ENCODE peak calls at places on chromosomes 1 and 21, in eight cellular contexts. One of them, this sample, is unnamed.

GRCh38 chr1:211734791-211735190 is 59.4 kb upstream of the NEK2 start:
- DNase-seq in activated naive CD4-positive, alpha-beta T cell treated with anti-CD3 and anti-CD28 coated beads, Interleukin-2, amount 50 U/mL, for 16 hours: no peak
- DNase-seq in NCI-H69: peak
- DNase-seq in NCI-H446 treated with DMSO at 0.1 percent for 48 hours: peak
- DNase-seq in germinal center: no peak
- DNase-seq in AG09309: no peak
- DNase-seq in naive thymus-derived CD8-positive, alpha-beta T cell: no peak
- DNase-seq in LHCN-M2: no peak
- DNase-seq in this sample: no peak

GRCh38 chr1:227323164-227323955 is 5.1 kb upstream of the CDC42BPA start:
- DNase-seq in activated naive CD4-positive, alpha-beta T cell treated with anti-CD3 and anti-CD28 coated beads, Interleukin-2, amount 50 U/mL, for 16 hours: no peak
- DNase-seq in NCI-H69: no peak
- DNase-seq in NCI-H446 treated with DMSO at 0.1 percent for 48 hours: no peak
- DNase-seq in germinal center: no peak
- DNase-seq in AG09309: no peak
- DNase-seq in naive thymus-derived CD8-positive, alpha-beta T cell: no peak
- DNase-seq in LHCN-M2: no peak
- DNase-seq in this sample: no peak

GRCh38 chr1:50279622-50280320 is 143.5 kb downstream of the DMRTA2 start:
- DNase-seq in activated naive CD4-positive, alpha-beta T cell treated with anti-CD3 and anti-CD28 coated beads, Interleukin-2, amount 50 U/mL, for 16 hours: no peak
- DNase-seq in NCI-H69: peak
- DNase-seq in NCI-H446 treated with DMSO at 0.1 percent for 48 hours: no peak
- DNase-seq in germinal center: no peak
- DNase-seq in AG09309: no peak
- DNase-seq in naive thymus-derived CD8-positive, alpha-beta T cell: no peak
- DNase-seq in LHCN-M2: no peak
- DNase-seq in this sample: no peak

GRCh38 chr1:205809942-205810345 is 3.1 kb downstream of the SLC41A1 start:
- DNase-seq in activated naive CD4-positive, alpha-beta T cell treated with anti-CD3 and anti-CD28 coated beads, Interleukin-2, amount 50 U/mL, for 16 hours: no peak
- DNase-seq in NCI-H69: no peak
- DNase-seq in NCI-H446 treated with DMSO at 0.1 percent for 48 hours: no peak
- DNase-seq in germinal center: no peak
- DNase-seq in AG09309: no peak
- DNase-seq in naive thymus-derived CD8-positive, alpha-beta T cell: no peak
- DNase-seq in LHCN-M2: no peak
- DNase-seq in this sample: peak

GRCh38 chr1:61754545-61754944 is 12.3 kb downstream of the PATJ start:
- DNase-seq in activated naive CD4-positive, alpha-beta T cell treated with anti-CD3 and anti-CD28 coated beads, Interleukin-2, amount 50 U/mL, for 16 hours: no peak
- DNase-seq in NCI-H69: peak
- DNase-seq in NCI-H446 treated with DMSO at 0.1 percent for 48 hours: no peak
- DNase-seq in germinal center: no peak
- DNase-seq in AG09309: no peak
- DNase-seq in naive thymus-derived CD8-positive, alpha-beta T cell: no peak
- DNase-seq in LHCN-M2: no peak
- DNase-seq in this sample: no peak

GRCh38 chr1:209051598-209051997 is 531.9 kb upstream of the CAMK1G start:
- DNase-seq in activated naive CD4-positive, alpha-beta T cell treated with anti-CD3 and anti-CD28 coated beads, Interleukin-2, amount 50 U/mL, for 16 hours: no peak
- DNase-seq in NCI-H69: no peak
- DNase-seq in NCI-H446 treated with DMSO at 0.1 percent for 48 hours: no peak
- DNase-seq in germinal center: no peak
- DNase-seq in AG09309: no peak
- DNase-seq in naive thymus-derived CD8-positive, alpha-beta T cell: no peak
- DNase-seq in LHCN-M2: no peak
- DNase-seq in this sample: no peak

GRCh38 chr1:64522740-64523139 is 52.8 kb downstream of the CACHD1 start:
- DNase-seq in activated naive CD4-positive, alpha-beta T cell treated with anti-CD3 and anti-CD28 coated beads, Interleukin-2, amount 50 U/mL, for 16 hours: no peak
- DNase-seq in NCI-H69: no peak
- DNase-seq in NCI-H446 treated with DMSO at 0.1 percent for 48 hours: no peak
- DNase-seq in germinal center: no peak
- DNase-seq in AG09309: no peak
- DNase-seq in naive thymus-derived CD8-positive, alpha-beta T cell: no peak
- DNase-seq in LHCN-M2: no peak
- DNase-seq in this sample: no peak

GRCh38 chr1:88509369-88509768 is 174.7 kb upstream of the PKN2 start:
- DNase-seq in activated naive CD4-positive, alpha-beta T cell treated with anti-CD3 and anti-CD28 coated beads, Interleukin-2, amount 50 U/mL, for 16 hours: no peak
- DNase-seq in NCI-H69: no peak
- DNase-seq in NCI-H446 treated with DMSO at 0.1 percent for 48 hours: no peak
- DNase-seq in germinal center: no peak
- DNase-seq in AG09309: no peak
- DNase-seq in naive thymus-derived CD8-positive, alpha-beta T cell: no peak
- DNase-seq in LHCN-M2: no peak
- DNase-seq in this sample: no peak

GRCh38 chr21:35840197-35840799 is 220.0 kb downstream of the SETD4 start:
- DNase-seq in activated naive CD4-positive, alpha-beta T cell treated with anti-CD3 and anti-CD28 coated beads, Interleukin-2, amount 50 U/mL, for 16 hours: peak
- DNase-seq in NCI-H69: peak
- DNase-seq in NCI-H446 treated with DMSO at 0.1 percent for 48 hours: peak
- DNase-seq in germinal center: peak
- DNase-seq in AG09309: peak
- DNase-seq in naive thymus-derived CD8-positive, alpha-beta T cell: peak
- DNase-seq in LHCN-M2: peak
- DNase-seq in this sample: no peak

GRCh38 chr1:71916894-71917293 is 365.4 kb downstream of the NEGR1 start:
- DNase-seq in activated naive CD4-positive, alpha-beta T cell treated with anti-CD3 and anti-CD28 coated beads, Interleukin-2, amount 50 U/mL, for 16 hours: no peak
- DNase-seq in NCI-H69: no peak
- DNase-seq in NCI-H446 treated with DMSO at 0.1 percent for 48 hours: no peak
- DNase-seq in germinal center: no peak
- DNase-seq in AG09309: no peak
- DNase-seq in naive thymus-derived CD8-positive, alpha-beta T cell: no peak
- DNase-seq in LHCN-M2: peak
- DNase-seq in this sample: no peak

GRCh38 chr1:237281481-237281880 is 239.5 kb downstream of the RYR2 start:
- DNase-seq in activated naive CD4-positive, alpha-beta T cell treated with anti-CD3 and anti-CD28 coated beads, Interleukin-2, amount 50 U/mL, for 16 hours: no peak
- DNase-seq in NCI-H69: no peak
- DNase-seq in NCI-H446 treated with DMSO at 0.1 percent for 48 hours: no peak
- DNase-seq in germinal center: no peak
- DNase-seq in AG09309: no peak
- DNase-seq in naive thymus-derived CD8-positive, alpha-beta T cell: no peak
- DNase-seq in LHCN-M2: no peak
- DNase-seq in this sample: no peak

GRCh38 chr1:223531742-223532341 is 133.7 kb downstream of the CAPN8 start:
- DNase-seq in activated naive CD4-positive, alpha-beta T cell treated with anti-CD3 and anti-CD28 coated beads, Interleukin-2, amount 50 U/mL, for 16 hours: peak
- DNase-seq in NCI-H69: peak
- DNase-seq in NCI-H446 treated with DMSO at 0.1 percent for 48 hours: peak
- DNase-seq in germinal center: peak
- DNase-seq in AG09309: no peak
- DNase-seq in naive thymus-derived CD8-positive, alpha-beta T cell: no peak
- DNase-seq in LHCN-M2: peak
- DNase-seq in this sample: no peak

GRCh38 chr1:100461222-100461621 is 76.7 kb upstream of the GPR88 start:
- DNase-seq in activated naive CD4-positive, alpha-beta T cell treated with anti-CD3 and anti-CD28 coated beads, Interleukin-2, amount 50 U/mL, for 16 hours: no peak
- DNase-seq in NCI-H69: peak
- DNase-seq in NCI-H446 treated with DMSO at 0.1 percent for 48 hours: peak
- DNase-seq in germinal center: no peak
- DNase-seq in AG09309: no peak
- DNase-seq in naive thymus-derived CD8-positive, alpha-beta T cell: no peak
- DNase-seq in LHCN-M2: no peak
- DNase-seq in this sample: no peak

GRCh38 chr21:34707876-34708325 is 39.1 kb downstream of the CLIC6 start:
- DNase-seq in activated naive CD4-positive, alpha-beta T cell treated with anti-CD3 and anti-CD28 coated beads, Interleukin-2, amount 50 U/mL, for 16 hours: peak
- DNase-seq in NCI-H69: peak
- DNase-seq in NCI-H446 treated with DMSO at 0.1 percent for 48 hours: no peak
- DNase-seq in germinal center: peak
- DNase-seq in AG09309: no peak
- DNase-seq in naive thymus-derived CD8-positive, alpha-beta T cell: peak
- DNase-seq in LHCN-M2: no peak
- DNase-seq in this sample: no peak

GRCh38 chr1:10387611-10388386 is 11.1 kb upstream of the PGD start:
- DNase-seq in activated naive CD4-positive, alpha-beta T cell treated with anti-CD3 and anti-CD28 coated beads, Interleukin-2, amount 50 U/mL, for 16 hours: no peak
- DNase-seq in NCI-H69: no peak
- DNase-seq in NCI-H446 treated with DMSO at 0.1 percent for 48 hours: no peak
- DNase-seq in germinal center: peak
- DNase-seq in AG09309: no peak
- DNase-seq in naive thymus-derived CD8-positive, alpha-beta T cell: no peak
- DNase-seq in LHCN-M2: peak
- DNase-seq in this sample: peak

GRCh38 chr1:221478050-221478949 is 263.6 kb downstream of the DUSP10 start:
- DNase-seq in activated naive CD4-positive, alpha-beta T cell treated with anti-CD3 and anti-CD28 coated beads, Interleukin-2, amount 50 U/mL, for 16 hours: peak
- DNase-seq in NCI-H69: peak
- DNase-seq in NCI-H446 treated with DMSO at 0.1 percent for 48 hours: peak
- DNase-seq in germinal center: peak
- DNase-seq in AG09309: peak
- DNase-seq in naive thymus-derived CD8-positive, alpha-beta T cell: peak
- DNase-seq in LHCN-M2: peak
- DNase-seq in this sample: peak

GRCh38 chr21:28521932-28522826 is 470.5 kb downstream of the LTN1 start:
- DNase-seq in activated naive CD4-positive, alpha-beta T cell treated with anti-CD3 and anti-CD28 coated beads, Interleukin-2, amount 50 U/mL, for 16 hours: no peak
- DNase-seq in NCI-H69: peak
- DNase-seq in NCI-H446 treated with DMSO at 0.1 percent for 48 hours: no peak
- DNase-seq in germinal center: no peak
- DNase-seq in AG09309: peak
- DNase-seq in naive thymus-derived CD8-positive, alpha-beta T cell: no peak
- DNase-seq in LHCN-M2: peak
- DNase-seq in this sample: no peak

GRCh38 chr1:192675716-192676115 is 39.8 kb downstream of the RGS13 start:
- DNase-seq in activated naive CD4-positive, alpha-beta T cell treated with anti-CD3 and anti-CD28 coated beads, Interleukin-2, amount 50 U/mL, for 16 hours: no peak
- DNase-seq in NCI-H69: no peak
- DNase-seq in NCI-H446 treated with DMSO at 0.1 percent for 48 hours: no peak
- DNase-seq in germinal center: no peak
- DNase-seq in AG09309: no peak
- DNase-seq in naive thymus-derived CD8-positive, alpha-beta T cell: no peak
- DNase-seq in LHCN-M2: no peak
- DNase-seq in this sample: no peak

GRCh38 chr1:247639381-247639981 is 34.1 kb downstream of the OR2G3 start:
- DNase-seq in activated naive CD4-positive, alpha-beta T cell treated with anti-CD3 and anti-CD28 coated beads, Interleukin-2, amount 50 U/mL, for 16 hours: peak
- DNase-seq in NCI-H69: no peak
- DNase-seq in NCI-H446 treated with DMSO at 0.1 percent for 48 hours: no peak
- DNase-seq in germinal center: peak
- DNase-seq in AG09309: no peak
- DNase-seq in naive thymus-derived CD8-positive, alpha-beta T cell: peak
- DNase-seq in LHCN-M2: no peak
- DNase-seq in this sample: peak

GRCh38 chr1:206674745-206675175 is 9.9 kb upstream of the MAPKAPK2 start:
- DNase-seq in activated naive CD4-positive, alpha-beta T cell treated with anti-CD3 and anti-CD28 coated beads, Interleukin-2, amount 50 U/mL, for 16 hours: no peak
- DNase-seq in NCI-H69: peak
- DNase-seq in NCI-H446 treated with DMSO at 0.1 percent for 48 hours: no peak
- DNase-seq in germinal center: no peak
- DNase-seq in AG09309: peak
- DNase-seq in naive thymus-derived CD8-positive, alpha-beta T cell: no peak
- DNase-seq in LHCN-M2: peak
- DNase-seq in this sample: peak

GRCh38 chr21:19523731-19524130 is 1120.1 kb upstream of the TMPRSS15 start:
- DNase-seq in activated naive CD4-positive, alpha-beta T cell treated with anti-CD3 and anti-CD28 coated beads, Interleukin-2, amount 50 U/mL, for 16 hours: no peak
- DNase-seq in NCI-H69: peak
- DNase-seq in NCI-H446 treated with DMSO at 0.1 percent for 48 hours: peak
- DNase-seq in germinal center: no peak
- DNase-seq in AG09309: no peak
- DNase-seq in naive thymus-derived CD8-positive, alpha-beta T cell: no peak
- DNase-seq in LHCN-M2: no peak
- DNase-seq in this sample: no peak

GRCh38 chr1:47618830-47619229 is 181.0 kb downstream of the FOXD2 start:
- DNase-seq in activated naive CD4-positive, alpha-beta T cell treated with anti-CD3 and anti-CD28 coated beads, Interleukin-2, amount 50 U/mL, for 16 hours: no peak
- DNase-seq in NCI-H69: peak
- DNase-seq in NCI-H446 treated with DMSO at 0.1 percent for 48 hours: no peak
- DNase-seq in germinal center: no peak
- DNase-seq in AG09309: no peak
- DNase-seq in naive thymus-derived CD8-positive, alpha-beta T cell: no peak
- DNase-seq in LHCN-M2: no peak
- DNase-seq in this sample: no peak

GRCh38 chr1:17914987-17915386 is 159.9 kb downstream of the ACTL8 start:
- DNase-seq in activated naive CD4-positive, alpha-beta T cell treated with anti-CD3 and anti-CD28 coated beads, Interleukin-2, amount 50 U/mL, for 16 hours: no peak
- DNase-seq in NCI-H69: no peak
- DNase-seq in NCI-H446 treated with DMSO at 0.1 percent for 48 hours: no peak
- DNase-seq in germinal center: no peak
- DNase-seq in AG09309: no peak
- DNase-seq in naive thymus-derived CD8-positive, alpha-beta T cell: no peak
- DNase-seq in LHCN-M2: no peak
- DNase-seq in this sample: no peak

GRCh38 chr1:53391982-53392381 is 64.1 kb upstream of the LRP8 start:
- DNase-seq in activated naive CD4-positive, alpha-beta T cell treated with anti-CD3 and anti-CD28 coated beads, Interleukin-2, amount 50 U/mL, for 16 hours: no peak
- DNase-seq in NCI-H69: no peak
- DNase-seq in NCI-H446 treated with DMSO at 0.1 percent for 48 hours: no peak
- DNase-seq in germinal center: no peak
- DNase-seq in AG09309: no peak
- DNase-seq in naive thymus-derived CD8-positive, alpha-beta T cell: no peak
- DNase-seq in LHCN-M2: no peak
- DNase-seq in this sample: no peak

GRCh38 chr1:43648448-43648847 is 1.5 kb upstream of the KDM4A start:
- DNase-seq in activated naive CD4-positive, alpha-beta T cell treated with anti-CD3 and anti-CD28 coated beads, Interleukin-2, amount 50 U/mL, for 16 hours: no peak
- DNase-seq in NCI-H69: no peak
- DNase-seq in NCI-H446 treated with DMSO at 0.1 percent for 48 hours: no peak
- DNase-seq in germinal center: no peak
- DNase-seq in AG09309: no peak
- DNase-seq in naive thymus-derived CD8-positive, alpha-beta T cell: no peak
- DNase-seq in LHCN-M2: no peak
- DNase-seq in this sample: no peak

GRCh38 chr21:34915364-34915834 is 133.7 kb downstream of the RUNX1 start:
- DNase-seq in activated naive CD4-positive, alpha-beta T cell treated with anti-CD3 and anti-CD28 coated beads, Interleukin-2, amount 50 U/mL, for 16 hours: no peak
- DNase-seq in NCI-H69: no peak
- DNase-seq in NCI-H446 treated with DMSO at 0.1 percent for 48 hours: no peak
- DNase-seq in germinal center: no peak
- DNase-seq in AG09309: no peak
- DNase-seq in naive thymus-derived CD8-positive, alpha-beta T cell: no peak
- DNase-seq in LHCN-M2: no peak
- DNase-seq in this sample: no peak

GRCh38 chr1:3910049-3910731 is 10.1 kb upstream of the C1orf174 start:
- DNase-seq in activated naive CD4-positive, alpha-beta T cell treated with anti-CD3 and anti-CD28 coated beads, Interleukin-2, amount 50 U/mL, for 16 hours: no peak
- DNase-seq in NCI-H69: peak
- DNase-seq in NCI-H446 treated with DMSO at 0.1 percent for 48 hours: no peak
- DNase-seq in germinal center: peak
- DNase-seq in AG09309: no peak
- DNase-seq in naive thymus-derived CD8-positive, alpha-beta T cell: no peak
- DNase-seq in LHCN-M2: no peak
- DNase-seq in this sample: no peak

GRCh38 chr21:31108969-31109368 is 70.7 kb upstream of the KRTAP19-8 start:
- DNase-seq in activated naive CD4-positive, alpha-beta T cell treated with anti-CD3 and anti-CD28 coated beads, Interleukin-2, amount 50 U/mL, for 16 hours: no peak
- DNase-seq in NCI-H69: peak
- DNase-seq in NCI-H446 treated with DMSO at 0.1 percent for 48 hours: no peak
- DNase-seq in germinal center: peak
- DNase-seq in AG09309: no peak
- DNase-seq in naive thymus-derived CD8-positive, alpha-beta T cell: no peak
- DNase-seq in LHCN-M2: peak
- DNase-seq in this sample: no peak

GRCh38 chr1:226548281-226549093 is at the start of gene STUM:
- DNase-seq in activated naive CD4-positive, alpha-beta T cell treated with anti-CD3 and anti-CD28 coated beads, Interleukin-2, amount 50 U/mL, for 16 hours: peak
- DNase-seq in NCI-H69: peak
- DNase-seq in NCI-H446 treated with DMSO at 0.1 percent for 48 hours: no peak
- DNase-seq in germinal center: peak
- DNase-seq in AG09309: no peak
- DNase-seq in naive thymus-derived CD8-positive, alpha-beta T cell: peak
- DNase-seq in LHCN-M2: no peak
- DNase-seq in this sample: no peak

GRCh38 chr1:233885196-233886028 is 19.1 kb upstream of the SLC35F3 start:
- DNase-seq in activated naive CD4-positive, alpha-beta T cell treated with anti-CD3 and anti-CD28 coated beads, Interleukin-2, amount 50 U/mL, for 16 hours: no peak
- DNase-seq in NCI-H69: peak
- DNase-seq in NCI-H446 treated with DMSO at 0.1 percent for 48 hours: peak
- DNase-seq in germinal center: no peak
- DNase-seq in AG09309: no peak
- DNase-seq in naive thymus-derived CD8-positive, alpha-beta T cell: no peak
- DNase-seq in LHCN-M2: no peak
- DNase-seq in this sample: no peak

GRCh38 chr1:229296541-229296941 is 25.6 kb downstream of the RAB4A start:
- DNase-seq in activated naive CD4-positive, alpha-beta T cell treated with anti-CD3 and anti-CD28 coated beads, Interleukin-2, amount 50 U/mL, for 16 hours: no peak
- DNase-seq in NCI-H69: no peak
- DNase-seq in NCI-H446 treated with DMSO at 0.1 percent for 48 hours: no peak
- DNase-seq in germinal center: no peak
- DNase-seq in AG09309: peak
- DNase-seq in naive thymus-derived CD8-positive, alpha-beta T cell: no peak
- DNase-seq in LHCN-M2: peak
- DNase-seq in this sample: no peak

GRCh38 chr1:173802961-173803360 is 21.5 kb upstream of the DARS2 start:
- DNase-seq in activated naive CD4-positive, alpha-beta T cell treated with anti-CD3 and anti-CD28 coated beads, Interleukin-2, amount 50 U/mL, for 16 hours: no peak
- DNase-seq in NCI-H69: no peak
- DNase-seq in NCI-H446 treated with DMSO at 0.1 percent for 48 hours: no peak
- DNase-seq in germinal center: no peak
- DNase-seq in AG09309: no peak
- DNase-seq in naive thymus-derived CD8-positive, alpha-beta T cell: no peak
- DNase-seq in LHCN-M2: no peak
- DNase-seq in this sample: no peak

GRCh38 chr1:230308039-230308438 is 118.1 kb downstream of the PGBD5 start:
- DNase-seq in activated naive CD4-positive, alpha-beta T cell treated with anti-CD3 and anti-CD28 coated beads, Interleukin-2, amount 50 U/mL, for 16 hours: no peak
- DNase-seq in NCI-H69: peak
- DNase-seq in NCI-H446 treated with DMSO at 0.1 percent for 48 hours: peak
- DNase-seq in germinal center: no peak
- DNase-seq in AG09309: peak
- DNase-seq in naive thymus-derived CD8-positive, alpha-beta T cell: no peak
- DNase-seq in LHCN-M2: peak
- DNase-seq in this sample: peak

GRCh38 chr1:46342677-46343350 is 2.2 kb downstream of the NSUN4 start:
- DNase-seq in activated naive CD4-positive, alpha-beta T cell treated with anti-CD3 and anti-CD28 coated beads, Interleukin-2, amount 50 U/mL, for 16 hours: no peak
- DNase-seq in NCI-H69: no peak
- DNase-seq in NCI-H446 treated with DMSO at 0.1 percent for 48 hours: no peak
- DNase-seq in germinal center: no peak
- DNase-seq in AG09309: no peak
- DNase-seq in naive thymus-derived CD8-positive, alpha-beta T cell: no peak
- DNase-seq in LHCN-M2: no peak
- DNase-seq in this sample: no peak

This sample was measured in upper lobe of left lung.